ENCODE peak calls at places on chromosomes 7 and 10, in six cellular contexts. H is IMR-90, G is testis, E is chondrocyte, S is kidney epithelial cell, F is epithelial cell of esophagus. M is an unnamed sample.

GRCh38 chr10:30433286-30433778 is 652 bp upstream of the MAP3K8 start:
- DNase-seq in F (peak; percentile 71), G (peak; percentile 79), E (peak; percentile 85), S (no peak), H (peak; percentile 67), M (peak; percentile 86)

GRCh38 chr10:31757374-31757773 is 171.3 kb downstream of the ARHGAP12 start:
- DNase-seq in S (no peak), H (no peak), G (no peak), F (no peak), E (no peak), M (peak; percentile 48)

GRCh38 chr10:80436459-80437098 is 17.5 kb upstream of the TSPAN14 start:
- DNase-seq in G (no peak), S (no peak), H (no peak), F (no peak), E (no peak), M (no peak)

GRCh38 chr7:22791204-22792158 is 31.2 kb downstream of the TOMM7 start:
- DNase-seq in S (no peak), E (no peak), H (peak; percentile 41), F (no peak), G (no peak), M (no peak)

GRCh38 chr7:56578612-56579011 is 462.4 kb upstream of the NUPR2 start:
- DNase-seq in F (no peak), S (no peak), H (no peak), E (no peak), G (no peak), M (no peak)

GRCh38 chr7:117698018-117698417 is 175.2 kb downstream of the CTTNBP2 start:
- DNase-seq in E (no peak), G (no peak), F (no peak), H (no peak), S (no peak), M (no peak)

GRCh38 chr10:132048294-132048667 is 17.5 kb upstream of the JAKMIP3 start:
- DNase-seq in S (no peak), G (no peak), F (no peak), E (no peak), H (no peak), M (no peak)

GRCh38 chr10:87546221-87546620 is 41.5 kb downstream of the MINPP1 start:
- DNase-seq in F (no peak), G (peak; percentile 25), H (no peak), S (no peak), E (no peak), M (no peak)

GRCh38 chr10:29545122-29545521 is 89.6 kb downstream of the SVIL start:
- DNase-seq in F (no peak), H (no peak), G (no peak), E (no peak), S (no peak), M (no peak)

GRCh38 chr10:32961892-32962369 is 3.9 kb upstream of the ITGB1 start:
- DNase-seq in F (peak; percentile 90), E (no peak), H (peak; percentile 93), G (no peak), S (peak; percentile 57), M (no peak)

GRCh38 chr10:44316187-44316921 is 68.5 kb downstream of the CXCL12 start:
- DNase-seq in G (peak; percentile 67), E (no peak), H (no peak), F (no peak), S (no peak), M (no peak)

GRCh38 chr10:66455304-66455703 is 470.5 kb upstream of the LRRTM3 start:
- DNase-seq in G (peak; percentile 18), F (peak; percentile 54), S (no peak), E (no peak), H (no peak), M (no peak)

GRCh38 chr10:33055636-33056035 is 97.6 kb upstream of the ITGB1 start:
- DNase-seq in E (no peak), H (peak; percentile 51), G (no peak), S (no peak), F (no peak), M (no peak)

GRCh38 chr10:130218181-130218641 is 82.0 kb downstream of the GLRX3 start:
- DNase-seq in S (no peak), H (no peak), G (no peak), E (peak; percentile 49), F (no peak), M (no peak)

GRCh38 chr10:103447187-103447586 is 5.0 kb downstream of the CALHM2 start:
- DNase-seq in E (no peak), H (no peak), S (no peak), F (no peak), G (no peak), M (no peak)

GRCh38 chr7:81162234-81162633 is 243.4 kb upstream of the SEMA3C start:
- DNase-seq in G (no peak), S (no peak), E (no peak), F (no peak), H (no peak), M (no peak)

GRCh38 chr7:17320102-17320497 is 21.6 kb downstream of the AHR start:
- DNase-seq in S (no peak), F (peak; percentile 17), H (peak; percentile 38), E (no peak), G (no peak), M (no peak)

GRCh38 chr10:48821111-48821510 is 118.5 kb downstream of the LRRC18 start:
- DNase-seq in S (no peak), H (no peak), E (no peak), F (no peak), G (no peak), M (no peak)

DNA sequence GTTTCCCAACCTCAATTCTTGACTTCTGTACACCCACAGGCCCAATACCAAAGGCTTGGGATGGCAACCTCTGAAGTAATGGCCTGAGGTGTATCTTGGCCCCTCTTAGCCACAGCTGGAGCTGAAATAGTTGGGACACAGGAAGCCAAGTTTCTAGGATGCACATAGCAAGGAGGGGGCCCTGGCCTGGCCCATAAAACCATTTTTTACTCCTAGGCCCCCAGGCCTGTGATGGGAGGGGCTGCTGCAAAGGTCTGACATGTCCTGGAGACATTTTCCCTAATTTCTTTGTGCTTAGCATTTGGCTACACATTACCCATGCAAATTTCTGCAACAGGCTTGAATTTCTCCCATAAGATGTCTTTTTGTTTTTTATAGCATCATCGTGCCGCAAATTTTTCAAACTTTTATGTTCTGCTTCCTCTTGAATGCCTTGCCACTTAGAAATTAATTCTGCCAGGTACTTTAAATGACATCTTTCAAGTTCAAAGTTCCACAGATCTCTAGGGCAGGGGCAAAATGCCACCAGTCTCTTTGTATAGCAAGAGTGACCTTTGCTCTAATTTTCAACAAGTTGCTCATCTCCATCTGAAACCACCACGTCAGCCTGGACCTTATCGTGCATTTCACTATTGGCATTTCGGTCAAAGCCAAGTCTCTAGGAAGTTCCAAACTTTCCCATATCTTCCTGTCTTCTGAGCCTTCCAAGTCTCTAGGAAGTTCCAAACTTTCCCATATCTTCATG is 490.8 kb downstream of the IPMK start:
- DNase-seq in G (no peak), F (no peak), S (no peak), E (no peak), H (no peak), M (no peak)
- TF ChIP-seq CTCF in G (no peak), F (no peak), S (no peak), E (no peak), H (no peak), M (no peak)

GRCh38 chr10:97067716-97068391 is 117.9 kb downstream of the SLIT1 start:
- DNase-seq in G (no peak), E (no peak), H (no peak), F (no peak), S (no peak), M (no peak)
- TF ChIP-seq CTCF in G (no peak), E (peak; percentile 40), H (no peak), F (no peak), S (peak; percentile 11), M (no peak)

DNA sequence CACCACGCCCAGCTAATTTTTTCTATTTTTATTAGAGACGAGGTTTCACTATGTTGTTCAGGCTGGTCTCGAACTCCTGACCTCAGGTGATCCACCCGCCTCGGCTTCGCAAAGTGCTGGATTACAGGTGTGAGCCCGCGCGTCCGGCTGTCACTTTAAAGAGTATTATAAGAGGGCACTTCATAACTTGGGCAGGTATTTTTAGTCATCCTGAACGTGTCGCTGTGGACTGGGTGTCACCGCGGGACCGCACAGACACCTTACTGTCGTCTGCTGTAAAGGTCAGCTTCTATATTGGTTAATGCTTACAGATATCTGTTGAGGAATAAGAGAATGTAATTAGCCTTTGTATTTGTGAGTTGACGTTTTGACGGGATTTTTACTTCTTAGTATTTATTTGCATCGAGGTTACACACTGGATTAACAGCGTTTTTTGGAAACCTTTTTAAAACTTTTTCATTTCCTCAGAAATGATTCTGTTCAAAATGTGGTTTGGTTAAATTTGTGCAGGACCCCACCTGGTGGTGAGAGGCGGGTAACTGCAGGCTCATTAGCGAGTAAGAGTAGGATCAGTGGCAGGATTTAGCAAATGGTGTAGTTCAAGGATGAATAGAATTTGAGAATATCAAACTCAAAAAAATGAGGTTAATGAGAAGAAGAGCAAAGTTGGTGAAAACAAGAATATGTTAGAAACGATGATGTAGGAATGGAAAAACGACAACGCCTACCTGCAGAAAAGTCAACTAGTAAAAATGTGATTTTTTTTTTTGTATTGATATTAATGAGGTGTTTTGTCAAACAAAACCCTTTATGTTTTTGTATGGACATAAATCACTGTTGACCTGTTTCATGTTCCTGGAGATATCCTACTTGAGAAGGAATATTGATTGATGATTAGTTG is 3.2 kb downstream of the DNAJB6 start:
- DNase-seq in S (no peak), H (peak; percentile 74), G (peak; percentile 78), F (peak; percentile 77), E (no peak), M (peak; percentile 52)
- TF ChIP-seq CTCF in S (peak; percentile 86), H (peak; percentile 90), G (peak; percentile 86), F (peak; percentile 98), E (peak; percentile 92), M (peak; percentile 65)

DNA sequence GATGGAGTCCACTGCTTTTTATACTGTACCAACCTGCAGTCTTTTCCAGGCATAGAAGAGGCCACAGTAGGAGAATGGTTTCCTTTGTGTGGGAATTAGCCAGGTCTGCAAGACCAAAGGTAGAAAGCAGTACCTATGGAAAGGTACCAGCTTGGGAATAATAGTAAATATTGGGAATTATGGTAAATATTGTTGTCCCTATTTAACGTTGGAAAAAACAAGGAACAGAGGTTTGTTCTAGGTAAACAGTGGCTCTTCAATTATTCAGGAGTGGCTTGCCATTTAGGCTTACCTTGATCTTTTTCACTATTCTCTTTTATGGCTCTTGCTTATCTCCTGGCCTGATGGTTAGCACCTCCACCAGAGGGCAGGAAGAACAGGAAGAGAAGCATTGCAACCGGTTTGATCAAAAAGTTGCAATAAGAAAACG is 43.9 kb upstream of the GSAP start:
- DNase-seq in S (no peak), H (no peak), G (no peak), F (peak; percentile 46), E (no peak), M (no peak)
- TF ChIP-seq CTCF in S (no peak), H (peak; percentile 6), G (no peak), F (peak; percentile 46), E (no peak), M (no peak)